ENCODE peak calls at places on chromosomes 6 and 20, in six cellular contexts. R, T, E, P, N and J are unnamed samples.

GRCh38 chr6:147642458-147642857 is 134.0 kb downstream of the SAMD5 start:
- DNase-seq in N (no peak), R (no peak), E (no peak), P (no peak), T (no peak), J (no peak)

GRCh38 chr6:136952714-136953260 is 30.7 kb downstream of the SLC35D3 start:
- DNase-seq in T (no peak), N (peak), R (no peak), E (peak), P (no peak), J (no peak)

GRCh38 chr6:147000545-147001488 is 203.4 kb upstream of the STXBP5 start:
- DNase-seq in E (no peak), R (no peak), T (no peak), P (no peak), N (peak), J (peak)

GRCh38 chr20:18985551-18985950 is 172.0 kb downstream of the SCP2D1 start:
- DNase-seq in R (no peak), T (no peak), N (no peak), E (no peak), P (no peak), J (no peak)

GRCh38 chr20:24134930-24135329 is 146.4 kb upstream of the GGTLC1 start:
- DNase-seq in R (no peak), T (no peak), N (no peak), P (no peak), E (no peak), J (no peak)

GRCh38 chr6:138001750-138002349 is 105.4 kb downstream of the PERP start:
- DNase-seq in N (peak), T (no peak), E (peak), R (peak), P (peak), J (peak)

GRCh38 chr6:43368517-43369160 is 808 bp downstream of the ZNF318 start:
- DNase-seq in R (peak), P (peak), N (peak), T (peak), E (peak), J (peak)

GRCh38 chr6:132797975-132798819 is at the start of gene SLC18B1:
- DNase-seq in N (peak), T (peak), E (peak), R (peak), P (peak), J (peak)

GRCh38 chr20:48051810-48052491 is 266.7 kb upstream of the SULF2 start:
- DNase-seq in P (peak), R (no peak), T (no peak), N (no peak), E (peak), J (peak)

GRCh38 chr6:56343295-56343694 is 95.9 kb upstream of the COL21A1 start:
- DNase-seq in E (no peak), N (no peak), T (no peak), R (no peak), P (no peak), J (peak)

GRCh38 chr6:142635130-142635529 is 309.8 kb downstream of the HIVEP2 start:
- DNase-seq in P (no peak), T (no peak), R (no peak), E (no peak), N (no peak), J (no peak)

GRCh38 chr20:51624157-51624731 is 81.7 kb upstream of the NFATC2 start:
- DNase-seq in T (no peak), R (peak), N (peak), E (peak), P (peak), J (peak)

GRCh38 chr6:106104476-106104875 is 18.3 kb downstream of the PRDM1 start:
- DNase-seq in T (no peak), N (no peak), E (no peak), P (no peak), R (no peak), J (no peak)

GRCh38 chr6:75546401-75546800 is 52.8 kb upstream of the FILIP1 start:
- DNase-seq in T (no peak), P (peak), E (no peak), R (no peak), N (peak), J (peak)

GRCh38 chr20:2006452-2007381 is 12.9 kb upstream of the PDYN start:
- DNase-seq in N (peak), T (no peak), P (peak), R (peak), E (peak), J (peak)

GRCh38 chr20:57826731-57827287 is 117.0 kb upstream of the PMEPA1 start:
- DNase-seq in R (no peak), T (no peak), P (no peak), E (no peak), N (no peak), J (no peak)

GRCh38 chr20:48822879-48823385 is 4.9 kb downstream of the PREX1 start:
- DNase-seq in T (no peak), P (no peak), E (no peak), R (no peak), N (no peak), J (no peak)

GRCh38 chr6:8939615-8940014 is 504.3 kb upstream of the SLC35B3 start:
- DNase-seq in E (peak), T (no peak), N (no peak), R (no peak), P (no peak), J (no peak)

GRCh38 chr6:52284131-52284459 is 447 bp downstream of the MCM3 start:
- DNase-seq in E (peak), P (peak), T (no peak), N (no peak), R (peak), J (no peak)

GRCh38 chr6:73003302-73003701 is 222.0 kb downstream of the KHDC1L start:
- DNase-seq in R (no peak), P (no peak), E (no peak), T (no peak), N (no peak), J (no peak)

GRCh38 chr6:67129780-67130179 is 1422.8 kb upstream of the EYS start:
- DNase-seq in P (no peak), R (no peak), E (no peak), T (no peak), N (no peak), J (no peak)

GRCh38 chr20:62770111-62770910 is 26.0 kb upstream of the MRGBP start:
- DNase-seq in E (no peak), T (peak), R (no peak), N (no peak), P (no peak), J (no peak)